ENCODE peak calls at places on chromosome 1, in nine cellular contexts. R is activated CD4-positive, alpha-beta T cell treated with anti-CD3 and anti-CD28 coated beads, Interleukin-2, amount 50 U/mL, for 1 hour; Z is foreskin melanocyte; F is stimulated activated CD8-positive, alpha-beta memory T cell treated with anti-CD3 and anti-CD28 coated beads, Interleukin-4, amount 100 ng/mL, for 4 hours; E is NCI-H1092 treated with DMSO at 0.1 percent for 48 hours; Y is activated CD8-positive, alpha-beta memory T cell treated with anti-CD3 and anti-CD28 coated beads for 48 hours; H is amniotic stem cell; X is stimulated activated CD4-positive, alpha-beta T cell treated with anti-CD3 and anti-CD28 coated beads, Interleukin-12 subunit alpha, Interleukin-12 subunit beta, amount 100 ng/mL, for 4 hours; G is central memory CD8-positive, alpha-beta T cell. A is an unnamed sample.

GRCh38 chr1:6785318-6785712 is at the start of gene CAMTA1:
- DNase-seq in R (no peak), Z (no peak), F (no peak), E (no peak), Y (peak), H (no peak), X (no peak), G (no peak), A (no peak)

GRCh38 chr1:7508052-7508745 is 262.9 kb upstream of the VAMP3 start:
- DNase-seq in R (no peak), Z (no peak), F (no peak), E (no peak), Y (no peak), H (no peak), X (no peak), G (no peak), A (no peak)

GRCh38 chr1:85245891-85246290 is 13.6 kb downstream of the C1orf52 start:
- DNase-seq in R (no peak), Z (no peak), F (no peak), E (no peak), Y (no peak), H (no peak), X (no peak), G (no peak), A (no peak)

GRCh38 chr1:162300057-162300917 is 76.4 kb downstream of the SPATA46 start:
- DNase-seq in R (no peak), Z (no peak), F (no peak), E (peak), Y (no peak), H (no peak), X (no peak), G (no peak), A (no peak)

GRCh38 chr1:183773456-183773855 is 31.5 kb upstream of the RGL1 start:
- DNase-seq in R (no peak), Z (peak), F (no peak), E (no peak), Y (no peak), H (no peak), X (no peak), G (no peak), A (no peak)

GRCh38 chr1:224065455-224065854 is 48.5 kb upstream of the FBXO28 start:
- DNase-seq in R (no peak), Z (no peak), F (no peak), E (no peak), Y (no peak), H (no peak), X (no peak), G (no peak), A (no peak)

GRCh38 chr1:6258675-6259074 is 2.2 kb downstream of the GPR153 start:
- DNase-seq in R (no peak), Z (no peak), F (no peak), E (no peak), Y (no peak), H (no peak), X (no peak), G (no peak), A (no peak)

GRCh38 chr1:204725821-204726448 is 40.4 kb upstream of the LRRN2 start:
- DNase-seq in R (no peak), Z (no peak), F (no peak), E (no peak), Y (no peak), H (no peak), X (no peak), G (no peak), A (peak)

GRCh38 chr1:167401260-167401873 is 117.0 kb downstream of the CD247 start:
- DNase-seq in R (peak), Z (peak), F (peak), E (peak), Y (no peak), H (no peak), X (peak), G (no peak), A (peak)

GRCh38 chr1:204821476-204821875 is 49.2 kb upstream of the NFASC start:
- DNase-seq in R (no peak), Z (no peak), F (no peak), E (peak), Y (no peak), H (no peak), X (no peak), G (no peak), A (no peak)

GRCh38 chr1:172745014-172745413 is 86.1 kb downstream of the FASLG start:
- DNase-seq in R (no peak), Z (peak), F (no peak), E (peak), Y (no peak), H (peak), X (no peak), G (no peak), A (peak)

GRCh38 chr1:30668026-30668425 is 55.4 kb downstream of the MATN1 start:
- DNase-seq in R (no peak), Z (no peak), F (no peak), E (no peak), Y (no peak), H (no peak), X (no peak), G (no peak), A (peak)

GRCh38 chr1:58062635-58063034 is 483.9 kb downstream of the OMA1 start:
- DNase-seq in R (no peak), Z (no peak), F (no peak), E (no peak), Y (no peak), H (no peak), X (no peak), G (no peak), A (no peak)

GRCh38 chr1:68276448-68276847 is 44.1 kb upstream of the WLS start:
- DNase-seq in R (no peak), Z (no peak), F (no peak), E (no peak), Y (no peak), H (no peak), X (no peak), G (no peak), A (no peak)

GRCh38 chr1:24065314-24065713 is 46.6 kb downstream of the MYOM3 start:
- DNase-seq in R (no peak), Z (no peak), F (no peak), E (no peak), Y (no peak), H (no peak), X (no peak), G (no peak), A (no peak)

GRCh38 chr1:156577512-156577911 is 2.0 kb upstream of the TTC24 start:
- DNase-seq in R (no peak), Z (no peak), F (no peak), E (peak), Y (no peak), H (no peak), X (no peak), G (no peak), A (no peak)

GRCh38 chr1:44672254-44672955 is 1.9 kb downstream of the TMEM53 start:
- DNase-seq in R (no peak), Z (peak), F (no peak), E (no peak), Y (no peak), H (no peak), X (no peak), G (no peak), A (peak)

GRCh38 chr1:6348511-6349191 is 44.9 kb downstream of the ACOT7 start:
- DNase-seq in R (peak), Z (peak), F (no peak), E (no peak), Y (peak), H (no peak), X (peak), G (peak), A (peak)

GRCh38 chr1:48356901-48357300 is 115.1 kb downstream of the SPATA6 start:
- DNase-seq in R (no peak), Z (no peak), F (no peak), E (no peak), Y (no peak), H (no peak), X (no peak), G (no peak), A (no peak)

GRCh38 chr1:39006726-39007645 is 15.9 kb downstream of the AKIRIN1 start:
- DNase-seq in R (no peak), Z (no peak), F (no peak), E (no peak), Y (no peak), H (no peak), X (no peak), G (no peak), A (no peak)